ENCODE peak calls at places on chromosomes 7 and 10, in eight cellular contexts. U is A673, N is gastrocnemius medialis, F is GM23338, W is suprapubic skin, B is fibroblast of lung, P is thoracic aorta, O is lower lobe of right lung. S is an unnamed sample.

GRCh38 chr7:108145401-108145800 is 15.2 kb upstream of the LAMB4 start:
- DNase-seq in U (no peak), N (no peak), F (peak; percentile 55), W (no peak), B (no peak), P (no peak), O (no peak), S (no peak)

GRCh38 chr10:58820862-58821559 is 308.3 kb downstream of the BICC1 start:
- DNase-seq in U (peak; percentile 79), N (no peak), F (no peak), W (no peak), B (peak; percentile 77), P (no peak), O (no peak), S (no peak)

GRCh38 chr7:4361774-4362173 is 320.3 kb upstream of the FOXK1 start:
- DNase-seq in U (no peak), N (no peak), F (peak; percentile 48), W (no peak), B (no peak), P (no peak), O (no peak), S (no peak)

GRCh38 chr10:120948889-120949382 is 97.8 kb downstream of the WDR11 start:
- DNase-seq in U (peak; percentile 63), N (no peak), F (peak; percentile 86), W (peak; percentile 72), B (peak; percentile 61), P (no peak), O (peak; percentile 63), S (peak; percentile 92)

GRCh38 chr10:31314256-31315183 is 4.5 kb upstream of the ZEB1 start:
- DNase-seq in U (no peak), N (no peak), F (peak; percentile 25), W (no peak), B (peak; percentile 6), P (no peak), O (no peak), S (no peak)

GRCh38 chr7:55557666-55558188 is 14.6 kb downstream of the VOPP1 start:
- DNase-seq in U (no peak), N (no peak), F (peak; percentile 77), W (no peak), B (peak; percentile 24), P (no peak), O (no peak), S (peak; percentile 64)

GRCh38 chr7:143284591-143285453 is at the start of gene TMEM139:
- DNase-seq in U (no peak), N (no peak), F (peak; percentile 92), W (no peak), B (no peak), P (no peak), O (peak; percentile 61), S (no peak)

GRCh38 chr7:108282427-108282996 is 152.4 kb upstream of the LAMB4 start:
- DNase-seq in U (no peak), N (no peak), F (no peak), W (no peak), B (peak; percentile 36), P (no peak), O (no peak), S (no peak)

GRCh38 chr10:14653271-14654161 is 121.2 kb downstream of the FAM107B start:
- DNase-seq in U (peak; percentile 22), N (no peak), F (peak; percentile 82), W (no peak), B (peak; percentile 77), P (no peak), O (no peak), S (peak; percentile 86)

GRCh38 chr10:122879339-122880273 is at the start of gene FAM24B:
- DNase-seq in U (peak; percentile 98), N (peak; percentile 82), F (peak; percentile 98), W (peak; percentile 95), B (peak; percentile 94), P (peak; percentile 63), O (peak; percentile 93), S (no peak)

GRCh38 chr10:119689016-119689564 is 36.8 kb upstream of the INPP5F start:
- DNase-seq in U (no peak), N (no peak), F (peak; percentile 43), W (no peak), B (no peak), P (no peak), O (no peak), S (no peak)

GRCh38 chr10:123890246-123890645 is 1.4 kb downstream of the CPXM2 start:
- DNase-seq in U (no peak), N (no peak), F (no peak), W (peak; percentile 45), B (no peak), P (no peak), O (no peak), S (no peak)

GRCh38 chr7:32860096-32860495 is 31.5 kb downstream of the KBTBD2 start:
- DNase-seq in U (no peak), N (no peak), F (no peak), W (no peak), B (no peak), P (no peak), O (no peak), S (no peak)

GRCh38 chr7:43791665-43792064 is 33.2 kb downstream of the BLVRA start:
- DNase-seq in U (no peak), N (no peak), F (no peak), W (no peak), B (no peak), P (no peak), O (no peak), S (peak; percentile 19)

GRCh38 chr7:33916357-33917081 is 11.2 kb downstream of the BMPER start:
- DNase-seq in U (no peak), N (no peak), F (no peak), W (no peak), B (peak; percentile 35), P (no peak), O (no peak), S (no peak)

GRCh38 chr10:16049050-16049449 is 188.7 kb upstream of the MINDY3 start:
- DNase-seq in U (peak; percentile 20), N (no peak), F (peak; percentile 18), W (no peak), B (no peak), P (no peak), O (no peak), S (no peak)

DNA sequence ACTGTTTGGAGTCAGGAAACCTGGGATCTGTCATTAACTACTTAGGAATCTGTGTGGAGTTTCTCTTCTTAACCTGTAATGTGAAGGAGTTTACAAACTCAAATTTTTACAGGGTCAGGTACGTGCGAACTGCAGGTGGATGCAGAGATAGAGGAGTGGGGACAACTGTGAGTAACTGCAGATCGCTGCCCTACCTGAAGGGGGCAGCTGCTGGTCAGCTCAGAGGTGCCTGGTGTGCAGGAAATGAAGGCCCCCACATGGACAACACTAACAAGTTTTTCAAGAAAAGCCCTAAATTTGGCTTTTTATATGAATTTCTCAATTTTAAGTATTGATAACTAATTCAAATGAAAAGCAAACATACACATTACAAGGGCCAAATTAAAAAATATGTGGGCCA is 380.0 kb downstream of the REEP3 start:
- DNase-seq in U (no peak), N (no peak), F (peak; percentile 64), W (no peak), B (no peak), P (no peak), O (no peak), S (no peak)
- TF ChIP-seq CTCF in U (peak; percentile 51), N (no peak), F (peak; percentile 76), W (no peak), B (peak; percentile 10), P (no peak), O (no peak), S (peak; percentile 22)

DNA sequence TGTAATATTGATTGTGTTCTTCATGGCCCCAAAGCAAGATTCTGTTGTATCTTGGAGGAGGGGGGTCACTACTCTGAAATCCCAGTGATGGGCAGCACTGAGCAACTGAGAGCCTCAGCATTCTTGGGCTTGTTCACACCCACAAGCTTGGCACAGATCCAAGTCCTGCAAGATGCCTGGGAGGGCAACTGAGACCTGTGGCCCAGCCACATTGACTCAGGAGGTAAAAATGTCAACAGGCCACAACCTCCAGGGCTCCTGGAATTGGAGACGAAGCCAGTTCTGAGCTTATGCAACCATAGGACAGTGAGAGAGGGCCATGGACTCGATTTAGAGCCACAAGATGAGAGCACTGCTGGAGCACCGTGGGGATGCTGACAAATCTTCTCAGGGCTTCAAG is 3.1 kb upstream of the DOCK1 start:
- DNase-seq in U (peak; percentile 34), N (no peak), F (no peak), W (no peak), B (peak; percentile 86), P (no peak), O (no peak), S (no peak)
- TF ChIP-seq CTCF in U (peak; percentile 21), N (no peak), F (no peak), W (no peak), B (peak; percentile 50), P (no peak), O (no peak), S (peak; percentile 22)

DNA sequence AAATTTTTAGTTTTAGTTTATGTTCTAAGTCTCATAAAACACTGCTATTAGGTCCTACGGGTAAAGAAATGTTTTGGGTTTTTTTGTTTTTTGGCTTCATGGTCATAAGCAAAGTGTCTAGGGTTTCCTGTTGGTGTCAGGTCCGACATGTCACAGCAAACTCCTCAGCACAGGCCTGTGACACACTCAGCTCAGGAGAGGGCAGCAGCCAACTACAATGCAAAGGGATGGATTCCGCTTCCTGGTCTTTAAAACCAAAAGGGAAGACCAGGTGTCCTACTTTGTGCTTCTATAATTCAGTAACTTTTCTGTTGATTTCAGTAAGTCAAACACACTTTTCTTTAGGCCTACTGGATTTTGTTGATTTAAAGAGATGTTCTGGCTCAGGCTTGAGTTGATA is 83.8 kb upstream of the MACROH2A2 start:
- DNase-seq in U (peak; percentile 81), N (no peak), F (peak; percentile 63), W (no peak), B (no peak), P (no peak), O (no peak), S (no peak)
- TF ChIP-seq CTCF in U (peak; percentile 75), N (no peak), F (peak; percentile 58), W (no peak), B (peak; percentile 10), P (no peak), O (no peak), S (peak; percentile 46)

GRCh38 chr10:103828587-103829186 is 26.7 kb downstream of the SH3PXD2A start:
- DNase-seq in U (no peak), N (no peak), F (no peak), W (peak; percentile 25), B (no peak), P (no peak), O (no peak), S (no peak)

GRCh38 chr10:103824281-103824680 is 31.1 kb downstream of the SH3PXD2A start:
- DNase-seq in U (no peak), N (no peak), F (no peak), W (peak; percentile 37), B (no peak), P (no peak), O (no peak), S (no peak)

GRCh38 chr10:103829838-103830465 is 25.4 kb downstream of the SH3PXD2A start:
- DNase-seq in U (no peak), N (no peak), F (no peak), W (peak; percentile 13), B (peak; percentile 23), P (no peak), O (no peak), S (no peak)

GRCh38 chr10:103829266-103829665 is 26.1 kb downstream of the SH3PXD2A start:
- DNase-seq in U (no peak), N (no peak), F (no peak), W (peak; percentile 17), B (no peak), P (no peak), O (no peak), S (no peak)

DNA sequence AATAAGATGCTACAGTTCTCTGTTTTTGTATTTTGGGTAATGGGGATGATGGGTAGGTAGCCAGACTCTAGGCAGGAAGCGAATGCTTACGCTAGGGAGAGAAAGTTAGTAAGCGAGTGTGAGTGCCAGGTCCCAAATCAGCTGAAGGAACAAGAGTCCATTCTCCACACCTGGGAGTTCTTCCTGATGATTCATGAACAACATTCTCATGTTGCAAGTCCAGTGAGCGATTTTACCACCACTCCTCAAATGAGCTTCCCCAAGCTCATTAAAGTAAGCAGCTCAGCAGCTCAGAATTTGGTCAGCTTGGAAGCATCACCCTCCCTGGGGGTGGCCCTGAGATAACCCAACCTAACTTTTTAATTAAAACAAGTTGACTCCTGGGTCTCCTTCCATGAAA is 27.3 kb downstream of the SH3PXD2A start:
- DNase-seq in U (no peak), N (no peak), F (no peak), W (peak; percentile 19), B (peak; percentile 46), P (no peak), O (no peak), S (no peak)
- TF ChIP-seq CTCF in U (no peak), N (no peak), F (no peak), W (no peak), B (no peak), P (no peak), O (no peak), S (no peak)

S was measured in osteocyte.